ENCODE peak calls at places on chromosomes 11 and 22, in ten cellular contexts. J, O, C, I, N, V, S, B, F and T are unnamed samples.

GRCh38 chr11:11391796-11392195 is 38.7 kb upstream of the CSNK2A3 start:
- DNase-seq in J (no peak), O (peak; percentile 56), C (no peak), I (no peak), N (no peak), V (no peak), S (no peak), B (no peak), F (no peak), T (no peak)

GRCh38 chr11:10892250-10892649 is 34.4 kb upstream of the ZBED5 start:
- DNase-seq in J (no peak), O (no peak), C (no peak), I (no peak), N (no peak), V (no peak), S (no peak), B (no peak), F (peak; percentile 29), T (no peak)

GRCh38 chr11:1029686-1030085 is 6.8 kb downstream of the MUC6 start:
- DNase-seq in J (no peak), O (no peak), C (no peak), I (no peak), N (no peak), V (no peak), S (no peak), B (no peak), F (no peak), T (peak; percentile 50)

GRCh38 chr22:22955866-22956535 is 68.4 kb downstream of the IGLL5 start:
- DNase-seq in J (no peak), O (peak; percentile 71), C (peak; percentile 62), I (no peak), N (no peak), V (peak; percentile 70), S (peak; percentile 66), B (peak; percentile 62), F (peak; percentile 83), T (peak; percentile 77)

GRCh38 chr11:133052537-133052936 is 479.8 kb downstream of the OPCML start:
- DNase-seq in J (no peak), O (no peak), C (no peak), I (no peak), N (no peak), V (no peak), S (no peak), B (no peak), F (no peak), T (no peak)

GRCh38 chr11:113850188-113850587 is 25.2 kb downstream of the USP28 start:
- DNase-seq in J (no peak), O (no peak), C (no peak), I (no peak), N (no peak), V (no peak), S (no peak), B (no peak), F (no peak), T (no peak)

GRCh38 chr11:72570893-72571741 is 103.1 kb downstream of the PDE2A start:
- DNase-seq in J (no peak), O (no peak), C (no peak), I (no peak), N (no peak), V (no peak), S (no peak), B (no peak), F (no peak), T (no peak)

GRCh38 chr11:95556342-95557151 is 233.0 kb downstream of the FAM76B start:
- DNase-seq in J (no peak), O (no peak), C (no peak), I (no peak), N (no peak), V (no peak), S (no peak), B (no peak), F (no peak), T (no peak)

DNA sequence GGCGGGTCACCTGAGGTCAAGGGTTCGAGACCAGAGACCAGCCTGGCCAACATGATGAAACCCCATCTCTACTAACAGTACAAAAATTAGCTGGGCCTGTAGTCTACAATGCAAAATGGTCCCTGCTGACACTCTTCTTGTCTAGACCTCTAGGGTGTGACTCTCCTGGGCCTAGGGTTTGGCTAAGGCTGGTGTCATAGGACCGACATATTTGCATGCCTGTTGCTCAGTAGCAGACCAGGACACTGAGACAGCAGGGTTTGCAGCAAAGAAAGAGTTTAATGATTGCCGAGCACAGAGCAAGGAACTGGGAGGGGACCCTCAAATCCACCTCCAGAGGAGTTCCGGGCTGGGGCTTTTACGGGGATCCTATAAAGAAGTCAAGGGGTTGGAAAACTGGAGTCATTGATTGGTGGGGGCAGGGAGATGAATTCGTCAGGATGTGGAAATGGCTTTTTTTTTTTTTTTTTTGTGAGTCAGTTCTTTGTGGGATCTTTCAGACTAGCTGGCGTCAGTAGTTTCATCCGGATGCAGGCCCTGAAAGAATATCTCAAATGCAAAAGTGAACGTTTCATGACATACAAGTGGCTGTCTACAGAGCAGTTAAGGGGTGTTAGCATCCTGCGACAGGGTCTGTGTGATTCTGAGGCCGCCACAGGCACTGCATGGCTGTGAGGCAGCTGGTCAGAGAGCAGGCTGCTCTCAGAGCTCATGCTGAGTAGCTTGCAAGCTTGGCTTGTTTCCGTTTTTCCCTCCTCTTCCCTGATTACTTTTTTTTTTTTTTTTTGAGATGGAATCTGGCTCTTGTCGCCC is 27.2 kb upstream of the A4GALT start:
- DNase-seq in J (no peak), O (no peak), C (no peak), I (no peak), N (no peak), V (no peak), S (peak; percentile 29), B (no peak), F (no peak), T (no peak)
- H3K4me3 ChIP-seq in J (no peak overlapping the region), O (no peak overlapping the region), C (no peak overlapping the region), I (no peak overlapping the region), N (no peak overlapping the region), V (no peak overlapping the region), S (no peak overlapping the region), B (no peak overlapping the region), F (no peak overlapping the region), T (no peak overlapping the region)

DNA sequence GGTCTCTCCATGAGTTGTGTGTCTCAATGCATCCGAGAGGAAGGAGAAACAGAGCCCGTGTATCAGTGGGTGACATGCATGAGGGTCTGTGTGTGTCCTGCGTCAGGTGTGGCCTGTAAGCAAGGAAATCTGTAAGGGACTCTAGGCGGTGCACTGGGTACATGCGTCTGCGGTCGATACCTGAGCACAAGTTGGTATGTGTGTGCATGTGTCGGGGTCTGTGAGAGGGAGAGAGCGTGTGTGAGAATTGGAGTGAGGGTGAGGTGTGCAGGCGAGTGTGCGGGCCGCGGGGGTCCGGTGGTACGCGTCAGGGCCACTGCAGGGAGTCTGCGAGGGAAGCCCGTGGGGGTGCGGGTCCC is 503 bp downstream of the CDC42BPG start:
- DNase-seq in J (no peak), O (peak; percentile 39), C (no peak), I (no peak), N (no peak), V (no peak), S (no peak), B (no peak), F (no peak), T (no peak)
- H3K4me3 ChIP-seq in J (no peak overlapping the region), O (peak overlapping the region; percentile 34), C (no peak overlapping the region), I (peak overlapping the region; percentile 87), N (no peak overlapping the region), V (peak overlapping the region; percentile 73), S (peak overlapping the region; percentile 78), B (peak overlapping the region; percentile 65), F (peak overlapping the region; percentile 71), T (no peak overlapping the region)

GRCh38 chr11:76786053-76787014 is 3.2 kb downstream of the TSKU start:
- DNase-seq in J (no peak), O (no peak), C (no peak), I (peak; percentile 54), N (no peak), V (no peak), S (no peak), B (no peak), F (no peak), T (no peak)

GRCh38 chr11:76783901-76784813 is 1.0 kb downstream of the TSKU start:
- DNase-seq in J (peak; percentile 90), O (peak; percentile 53), C (peak; percentile 77), I (peak; percentile 74), N (no peak), V (peak; percentile 91), S (peak; percentile 92), B (no peak), F (no peak), T (peak; percentile 91)

GRCh38 chr11:76787271-76787670 is 4.1 kb downstream of the TSKU start:
- DNase-seq in J (peak; percentile 17), O (no peak), C (no peak), I (no peak), N (peak; percentile 3), V (no peak), S (no peak), B (no peak), F (no peak), T (no peak)

GRCh38 chr11:76783294-76783900 is at the start of gene TSKU:
- DNase-seq in J (no peak), O (peak; percentile 55), C (no peak), I (no peak), N (no peak), V (peak; percentile 92), S (no peak), B (peak; percentile 63), F (no peak), T (no peak)

GRCh38 chr11:76785513-76785912 is 2.4 kb downstream of the TSKU start:
- DNase-seq in J (no peak), O (peak; percentile 57), C (no peak), I (peak; percentile 46), N (no peak), V (no peak), S (no peak), B (no peak), F (no peak), T (no peak)
- H3K4me3 ChIP-seq in J (no peak overlapping the region), O (no peak overlapping the region), C (no peak overlapping the region), I (no peak overlapping the region), N (no peak overlapping the region), V (peak overlapping the region; percentile 7), S (no peak overlapping the region), B (peak overlapping the region; percentile 87), F (no peak overlapping the region), T (peak overlapping the region; percentile 74)

GRCh38 chr11:61716478-61717285 is 35.8 kb upstream of the MYRF start:
- DNase-seq in J (no peak), O (no peak), C (no peak), I (no peak), N (no peak), V (no peak), S (no peak), B (no peak), F (no peak), T (no peak)

GRCh38 chr11:61718613-61719302 is 33.7 kb upstream of the MYRF start:
- DNase-seq in J (peak; percentile 83), O (no peak), C (no peak), I (no peak), N (no peak), V (peak; percentile 87), S (peak; percentile 83), B (no peak), F (no peak), T (peak; percentile 83)

GRCh38 chr11:61717286-61718033 is 35.0 kb upstream of the MYRF start:
- DNase-seq in J (no peak), O (no peak), C (no peak), I (no peak), N (no peak), V (no peak), S (no peak), B (no peak), F (no peak), T (no peak)

GRCh38 chr11:61719968-61720367 is 32.5 kb upstream of the MYRF start:
- DNase-seq in J (no peak), O (no peak), C (no peak), I (no peak), N (no peak), V (no peak), S (no peak), B (no peak), F (no peak), T (no peak)

GRCh38 chr11:61718046-61718531 is 34.3 kb upstream of the MYRF start:
- DNase-seq in J (no peak), O (no peak), C (no peak), I (no peak), N (no peak), V (peak; percentile 70), S (no peak), B (no peak), F (no peak), T (no peak)
- H3K4me3 ChIP-seq in J (no peak overlapping the region), O (no peak overlapping the region), C (peak overlapping the region; percentile 50), I (peak overlapping the region; percentile 46), N (peak overlapping the region; percentile 60), V (peak overlapping the region; percentile 26), S (peak overlapping the region; percentile 25), B (peak overlapping the region; percentile 45), F (no peak overlapping the region), T (peak overlapping the region; percentile 24)